ENCODE peak calls at places on chromosomes 6 and 20, in five cellular contexts. One of them, this sample, is unnamed.

GRCh38 chr6:150717419-150717818 is 117.7 kb downstream of the PLEKHG1 start:
- DNase-seq in fibroblast of the aortic adventitia: no peak
- DNase-seq in fibroblast of lung: no peak
- DNase-seq in AG10803: no peak
- DNase-seq in brain microvascular endothelial cell: no peak
- DNase-seq in this sample: peak

GRCh38 chr6:15736023-15736696 is 73.3 kb upstream of the DTNBP1 start:
- DNase-seq in fibroblast of the aortic adventitia: no peak
- DNase-seq in fibroblast of lung: no peak
- DNase-seq in AG10803: no peak
- DNase-seq in brain microvascular endothelial cell: no peak
- DNase-seq in this sample: no peak

GRCh38 chr20:50844430-50845100 is 49.7 kb downstream of the BCAS4 start:
- DNase-seq in fibroblast of the aortic adventitia: peak
- DNase-seq in fibroblast of lung: peak
- DNase-seq in AG10803: peak
- DNase-seq in brain microvascular endothelial cell: peak
- DNase-seq in this sample: peak

GRCh38 chr6:743320-744096 is 50.6 kb upstream of the EXOC2 start:
- DNase-seq in fibroblast of the aortic adventitia: no peak
- DNase-seq in fibroblast of lung: peak
- DNase-seq in AG10803: no peak
- DNase-seq in brain microvascular endothelial cell: no peak
- DNase-seq in this sample: no peak

GRCh38 chr6:35728663-35729348 is 8.0 kb upstream of the ARMC12 start:
- DNase-seq in fibroblast of the aortic adventitia: no peak
- DNase-seq in fibroblast of lung: no peak
- DNase-seq in AG10803: no peak
- DNase-seq in brain microvascular endothelial cell: no peak
- DNase-seq in this sample: peak

GRCh38 chr6:157975456-157975855 is 6.2 kb upstream of the SYNJ2 start:
- DNase-seq in fibroblast of the aortic adventitia: no peak
- DNase-seq in fibroblast of lung: no peak
- DNase-seq in AG10803: no peak
- DNase-seq in brain microvascular endothelial cell: no peak
- DNase-seq in this sample: no peak

GRCh38 chr6:33206027-33206863 is 1.8 kb downstream of the HSD17B8 start:
- DNase-seq in fibroblast of the aortic adventitia: no peak
- DNase-seq in fibroblast of lung: no peak
- DNase-seq in AG10803: peak
- DNase-seq in brain microvascular endothelial cell: no peak
- DNase-seq in this sample: no peak

GRCh38 chr6:45419574-45420082 is 41.9 kb upstream of the SUPT3H start:
- DNase-seq in fibroblast of the aortic adventitia: no peak
- DNase-seq in fibroblast of lung: peak
- DNase-seq in AG10803: peak
- DNase-seq in brain microvascular endothelial cell: peak
- DNase-seq in this sample: peak

GRCh38 chr20:59645761-59646171 is 41.4 kb downstream of the PHACTR3 start:
- DNase-seq in fibroblast of the aortic adventitia: no peak
- DNase-seq in fibroblast of lung: no peak
- DNase-seq in AG10803: peak
- DNase-seq in brain microvascular endothelial cell: no peak
- DNase-seq in this sample: no peak

DNA sequence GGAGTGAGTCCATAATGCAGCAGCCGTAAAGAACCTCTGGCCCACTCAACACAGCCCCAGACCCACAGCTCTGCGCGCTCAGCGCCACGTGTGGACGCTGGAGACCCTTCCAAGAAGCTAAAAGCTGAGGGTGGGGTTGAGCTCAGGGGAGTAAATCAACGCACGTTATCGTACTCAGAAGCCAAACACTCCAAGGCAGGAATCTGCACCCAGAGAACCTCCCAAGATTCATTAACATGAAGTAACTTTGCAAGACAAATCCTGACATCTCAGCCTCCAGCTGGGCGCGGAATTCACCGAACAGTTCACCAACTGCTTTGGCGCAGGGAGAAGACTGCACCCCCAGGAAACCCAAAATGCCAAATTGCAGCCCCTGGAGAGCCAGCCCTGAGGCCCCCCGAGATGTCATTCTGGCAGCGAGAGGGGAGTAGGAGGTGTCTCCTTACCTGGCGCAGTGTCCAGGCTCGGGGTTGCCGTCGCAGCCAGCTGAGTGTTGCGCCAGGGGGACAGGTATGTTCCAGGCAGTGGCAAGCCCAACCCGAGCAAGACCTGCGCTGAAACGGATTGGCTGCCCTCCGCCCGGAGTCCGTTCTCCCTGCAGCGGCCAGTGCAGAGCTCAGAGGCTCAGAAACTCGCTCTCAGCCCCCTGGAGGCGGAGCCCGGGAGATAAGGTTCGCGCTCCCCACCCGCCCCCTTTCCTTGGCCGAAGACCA is at the start of gene COL21A1:
- DNase-seq in fibroblast of the aortic adventitia: peak
- DNase-seq in fibroblast of lung: peak
- DNase-seq in AG10803: no peak
- DNase-seq in brain microvascular endothelial cell: no peak
- DNase-seq in this sample: peak
- H3K4me3 ChIP-seq in fibroblast of the aortic adventitia: peak
- H3K4me3 ChIP-seq in fibroblast of lung: peak
- H3K4me3 ChIP-seq in AG10803: peak
- H3K4me3 ChIP-seq in brain microvascular endothelial cell: peak
- H3K4me3 ChIP-seq in this sample: peak

DNA sequence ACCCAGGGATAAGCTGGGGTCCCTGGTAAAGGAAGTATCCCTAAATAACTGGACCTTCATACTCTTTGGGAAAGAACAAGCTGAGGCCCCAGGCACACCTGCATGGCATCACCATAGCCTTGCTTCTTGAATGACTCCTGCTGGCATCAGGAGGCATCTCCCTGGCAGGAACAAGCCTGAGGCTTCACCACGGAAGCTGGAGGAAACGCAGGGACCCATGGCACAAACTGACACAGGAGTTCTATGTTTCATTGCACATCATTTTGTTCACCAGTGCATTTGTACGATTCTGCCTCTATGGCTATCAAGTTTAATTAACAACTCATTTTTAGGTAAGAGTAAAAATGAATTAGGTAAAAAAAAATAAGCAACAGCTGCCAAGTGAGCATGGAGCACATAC is 619 bp upstream of the PDE7B start:
- DNase-seq in fibroblast of the aortic adventitia: no peak
- DNase-seq in fibroblast of lung: no peak
- DNase-seq in AG10803: no peak
- DNase-seq in brain microvascular endothelial cell: no peak
- DNase-seq in this sample: no peak
- TF ChIP-seq CTCF in fibroblast of the aortic adventitia: no peak
- TF ChIP-seq CTCF in fibroblast of lung: no peak
- TF ChIP-seq CTCF in AG10803: no peak
- TF ChIP-seq CTCF in brain microvascular endothelial cell: no peak
- TF ChIP-seq CTCF in this sample: no peak

DNA sequence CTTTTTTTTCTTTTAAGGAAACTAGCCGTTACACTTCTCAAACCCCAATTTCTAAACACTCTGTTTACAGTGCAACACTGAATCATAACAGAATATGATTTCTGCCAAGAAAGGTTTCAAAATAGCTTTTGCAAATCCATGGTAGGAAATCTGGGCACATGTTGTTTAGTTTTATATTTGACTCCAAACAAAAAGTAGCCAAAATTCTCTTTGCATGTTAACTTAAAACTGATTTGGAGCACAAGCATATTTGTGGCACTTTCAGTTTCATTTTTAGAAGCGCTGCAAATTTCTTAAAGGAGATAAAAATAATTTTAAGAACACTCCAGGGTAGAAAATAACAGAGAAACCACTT is 140.5 kb upstream of the CARMIL1 start:
- DNase-seq in fibroblast of the aortic adventitia: peak
- DNase-seq in fibroblast of lung: peak
- DNase-seq in AG10803: peak
- DNase-seq in brain microvascular endothelial cell: no peak
- DNase-seq in this sample: no peak
- H3K4me3 ChIP-seq in fibroblast of the aortic adventitia: peak
- H3K4me3 ChIP-seq in fibroblast of lung: peak
- H3K4me3 ChIP-seq in AG10803: peak
- H3K4me3 ChIP-seq in brain microvascular endothelial cell: peak
- H3K4me3 ChIP-seq in this sample: peak

DNA sequence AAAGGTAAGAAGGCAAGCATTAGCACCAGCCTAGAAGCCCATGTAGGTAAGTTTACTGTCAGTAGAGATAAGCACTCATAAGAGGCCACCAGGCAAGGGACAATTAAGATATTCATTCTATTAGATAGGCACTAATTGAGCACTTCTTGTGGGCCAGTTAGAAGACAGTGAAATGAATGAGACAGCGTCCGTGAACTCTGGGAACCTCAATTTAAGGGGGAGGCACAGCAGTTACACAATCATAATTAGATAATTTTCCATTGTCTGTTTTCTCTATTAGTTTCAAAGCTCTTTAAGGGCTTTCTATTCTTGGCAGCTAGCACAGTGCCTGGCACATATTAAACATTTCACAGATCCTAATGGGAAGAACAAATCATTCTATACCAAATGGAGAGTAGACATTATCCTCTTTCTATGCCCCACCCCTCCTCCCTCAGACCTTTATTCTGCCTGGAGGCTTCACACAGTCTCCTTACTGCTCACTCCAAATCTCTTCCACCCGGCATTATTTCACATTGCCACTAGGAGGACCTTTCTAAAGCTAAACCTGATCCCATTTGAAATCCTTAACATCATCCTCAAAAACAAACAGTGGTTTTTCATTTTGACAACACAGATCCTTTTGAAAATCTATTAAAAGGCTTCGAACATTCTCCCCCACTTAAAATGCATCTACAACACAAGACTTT is 529.6 kb downstream of the ADGRB3 start:
- DNase-seq in fibroblast of the aortic adventitia: peak
- DNase-seq in fibroblast of lung: peak
- DNase-seq in AG10803: no peak
- DNase-seq in brain microvascular endothelial cell: no peak
- DNase-seq in this sample: no peak
- TF ChIP-seq CTCF in fibroblast of the aortic adventitia: peak
- TF ChIP-seq CTCF in fibroblast of lung: no peak
- TF ChIP-seq CTCF in AG10803: no peak
- TF ChIP-seq CTCF in brain microvascular endothelial cell: peak
- TF ChIP-seq CTCF in this sample: peak

GRCh38 chr20:45836841-45837240 is 3.2 kb downstream of the SNX21 start:
- DNase-seq in fibroblast of the aortic adventitia: peak
- DNase-seq in fibroblast of lung: peak
- DNase-seq in AG10803: no peak
- DNase-seq in brain microvascular endothelial cell: no peak
- DNase-seq in this sample: no peak
- H3K4me3 ChIP-seq in fibroblast of the aortic adventitia: peak
- H3K4me3 ChIP-seq in fibroblast of lung: peak
- H3K4me3 ChIP-seq in AG10803: peak
- H3K4me3 ChIP-seq in brain microvascular endothelial cell: no peak
- H3K4me3 ChIP-seq in this sample: no peak

GRCh38 chr20:57180954-57181353 is 85.5 kb downstream of the BMP7 start:
- DNase-seq in fibroblast of the aortic adventitia: no peak
- DNase-seq in fibroblast of lung: no peak
- DNase-seq in AG10803: no peak
- DNase-seq in brain microvascular endothelial cell: no peak
- DNase-seq in this sample: no peak
- TF ChIP-seq CTCF in fibroblast of the aortic adventitia: no peak
- TF ChIP-seq CTCF in fibroblast of lung: no peak
- TF ChIP-seq CTCF in AG10803: no peak
- TF ChIP-seq CTCF in brain microvascular endothelial cell: no peak
- TF ChIP-seq CTCF in this sample: no peak

GRCh38 chr20:31846793-31847138 is 1.4 kb upstream of the FOXS1 start:
- DNase-seq in fibroblast of the aortic adventitia: no peak
- DNase-seq in fibroblast of lung: no peak
- DNase-seq in AG10803: no peak
- DNase-seq in brain microvascular endothelial cell: no peak
- DNase-seq in this sample: no peak

GRCh38 chr20:31848088-31848999 is 2.9 kb upstream of the FOXS1 start:
- DNase-seq in fibroblast of the aortic adventitia: no peak
- DNase-seq in fibroblast of lung: no peak
- DNase-seq in AG10803: no peak
- DNase-seq in brain microvascular endothelial cell: no peak
- DNase-seq in this sample: peak

GRCh38 chr20:31851240-31851955 is 6.0 kb upstream of the FOXS1 start:
- DNase-seq in fibroblast of the aortic adventitia: no peak
- DNase-seq in fibroblast of lung: no peak
- DNase-seq in AG10803: no peak
- DNase-seq in brain microvascular endothelial cell: no peak
- DNase-seq in this sample: no peak

GRCh38 chr20:31845300-31845863 is at the start of gene FOXS1:
- DNase-seq in fibroblast of the aortic adventitia: no peak
- DNase-seq in fibroblast of lung: no peak
- DNase-seq in AG10803: no peak
- DNase-seq in brain microvascular endothelial cell: peak
- DNase-seq in this sample: no peak

GRCh38 chr20:31849306-31849930 is 4.0 kb upstream of the FOXS1 start:
- DNase-seq in fibroblast of the aortic adventitia: no peak
- DNase-seq in fibroblast of lung: no peak
- DNase-seq in AG10803: no peak
- DNase-seq in brain microvascular endothelial cell: no peak
- DNase-seq in this sample: peak
- H3K4me3 ChIP-seq in fibroblast of the aortic adventitia: no peak
- H3K4me3 ChIP-seq in fibroblast of lung: no peak
- H3K4me3 ChIP-seq in AG10803: no peak
- H3K4me3 ChIP-seq in brain microvascular endothelial cell: no peak
- H3K4me3 ChIP-seq in this sample: no peak